ENCODE peak calls at places on chromosomes 4 and X, in seven cellular contexts. T, J, L, V, R, H and B are unnamed samples.
A peak's percentile ranks its signal among the peaks of the same experiment; 100 is the strongest.

GRCh38 chrX:118115948-118116307 is 682 bp downstream of the KLHL13 start:
- DNase-seq in T (no peak), J (no peak), L (no peak), V (no peak), R (no peak), H (no peak), B (no peak)

GRCh38 chr4:61160484-61160883 is 39.6 kb upstream of the ADGRL3 start:
- DNase-seq in T (no peak), J (no peak), L (no peak), V (no peak), R (no peak), H (no peak), B (no peak)

GRCh38 chr4:83223781-83224180 is 60.8 kb downstream of the COQ2 start:
- DNase-seq in T (no peak), J (no peak), L (no peak), V (no peak), R (no peak), H (no peak), B (no peak)

GRCh38 chr4:89307446-89308160 is at the start of gene GPRIN3:
- DNase-seq in T (peak; percentile 43), J (peak; percentile 10), L (peak; percentile 56), V (no peak), R (peak; percentile 41), H (no peak), B (peak; percentile 72)

GRCh38 chr4:22091351-22091731 is 142.8 kb upstream of the KCNIP4 start:
- DNase-seq in T (no peak), J (no peak), L (no peak), V (no peak), R (no peak), H (no peak), B (no peak)

GRCh38 chr4:184475096-184475461 is 729 bp upstream of the IRF2 start:
- DNase-seq in T (peak; percentile 44), J (no peak), L (peak; percentile 51), V (no peak), R (peak; percentile 23), H (no peak), B (peak; percentile 84)

GRCh38 chr4:25161599-25161960 is 1.3 kb upstream of the SEPSECS start:
- DNase-seq in T (no peak), J (peak; percentile 23), L (no peak), V (no peak), R (no peak), H (no peak), B (no peak)

GRCh38 chr4:86453044-86453501 is 93.2 kb upstream of the MAPK10 start:
- DNase-seq in T (no peak), J (peak; percentile 54), L (no peak), V (no peak), R (no peak), H (no peak), B (peak; percentile 66)

GRCh38 chr4:162163892-162164759 is at the start of gene FSTL5:
- DNase-seq in T (no peak), J (peak; percentile 79), L (no peak), V (no peak), R (no peak), H (no peak), B (peak; percentile 62)

GRCh38 chr4:37982736-37983135 is 22.5 kb downstream of the PTTG2 start:
- DNase-seq in T (no peak), J (no peak), L (no peak), V (no peak), R (no peak), H (no peak), B (no peak)

GRCh38 chr4:53141308-53141707 is 224.6 kb downstream of the SCFD2 start:
- DNase-seq in T (no peak), J (no peak), L (no peak), V (no peak), R (no peak), H (no peak), B (no peak)

GRCh38 chr4:13762126-13762525 is 134.6 kb upstream of the BOD1L1 start:
- DNase-seq in T (no peak), J (no peak), L (no peak), V (no peak), R (no peak), H (no peak), B (no peak)

GRCh38 chr4:16231570-16232252 is 5.4 kb upstream of the TAPT1 start:
- DNase-seq in T (no peak), J (no peak), L (no peak), V (no peak), R (no peak), H (no peak), B (no peak)

GRCh38 chrX:130120746-130121504 is 10.6 kb upstream of the ELF4 start:
- DNase-seq in T (peak; percentile 52), J (peak; percentile 71), L (peak; percentile 38), V (no peak), R (peak; percentile 56), H (no peak), B (peak; percentile 89)

GRCh38 chr4:94757192-94758140 is at the start of gene BMPR1B:
- DNase-seq in T (no peak), J (peak; percentile 76), L (no peak), V (no peak), R (no peak), H (no peak), B (no peak)

GRCh38 chr4:147736458-147736857 is 4.6 kb downstream of the ARHGAP10 start:
- DNase-seq in T (no peak), J (peak; percentile 78), L (no peak), V (no peak), R (no peak), H (no peak), B (no peak)